ENCODE peak calls at places on chromosome 7, in six cellular contexts. D, A, T, S, U and C are unnamed samples.

GRCh38 chr7:21869785-21870402 is 75.8 kb downstream of the CDCA7L start:
- DNase-seq in D (no peak), S (peak; percentile 30), T (peak; percentile 25), A (no peak), U (no peak), C (peak; percentile 6)

GRCh38 chr7:16284581-16284980 is 136.8 kb downstream of the CRPPA start:
- DNase-seq in A (no peak), T (no peak), S (no peak), U (no peak), D (no peak), C (no peak)

GRCh38 chr7:75642810-75643486 is 95.8 kb downstream of the HIP1 start:
- DNase-seq in U (no peak), S (peak; percentile 83), D (peak; percentile 73), A (peak; percentile 67), T (peak; percentile 64), C (peak; percentile 65)

GRCh38 chr7:57343901-57344622 is 105.9 kb upstream of the ZNF716 start:
- DNase-seq in S (no peak), D (no peak), A (no peak), U (peak; percentile 90), T (no peak), C (no peak)

GRCh38 chr7:111650456-111650999 is 88.2 kb upstream of the IMMP2L start:
- DNase-seq in U (no peak), D (no peak), T (peak; percentile 80), A (no peak), S (peak; percentile 49), C (peak; percentile 44)

GRCh38 chr7:99822731-99823718 is 4.8 kb upstream of the CYP3A43 start:
- DNase-seq in D (no peak), S (no peak), T (no peak), A (no peak), U (peak; percentile 26), C (no peak)

GRCh38 chr7:20892776-20893175 is 106.1 kb upstream of the SP8 start:
- DNase-seq in D (no peak), T (no peak), U (no peak), S (no peak), A (no peak), C (no peak)

GRCh38 chr7:139708541-139708940 is 69.3 kb downstream of the HIPK2 start:
- DNase-seq in U (no peak), D (no peak), S (no peak), T (no peak), A (no peak), C (no peak)

GRCh38 chr7:92740713-92741126 is 95.7 kb downstream of the CDK6 start:
- DNase-seq in A (no peak), D (no peak), S (peak; percentile 68), U (no peak), T (peak; percentile 78), C (peak; percentile 67)

GRCh38 chr7:115868369-115868768 is 162.2 kb downstream of the TFEC start:
- DNase-seq in T (no peak), A (no peak), U (no peak), D (no peak), S (no peak), C (no peak)

GRCh38 chr7:129785457-129786178 is 167.1 kb downstream of the UBE2H start:
- DNase-seq in T (no peak), D (no peak), A (no peak), S (no peak), U (no peak), C (peak; percentile 41)

GRCh38 chr7:157352506-157352905 is 15.7 kb downstream of the DNAJB6 start:
- DNase-seq in A (no peak), U (no peak), S (no peak), D (no peak), T (no peak), C (no peak)

GRCh38 chr7:143422033-143422432 is 13.4 kb upstream of the EPHA1 start:
- DNase-seq in D (no peak), A (no peak), T (no peak), S (no peak), U (no peak), C (no peak)

GRCh38 chr7:56256108-56256507 is 139.9 kb upstream of the NUPR2 start:
- DNase-seq in S (no peak), T (no peak), D (no peak), U (no peak), A (no peak), C (no peak)

GRCh38 chr7:132609906-132610520 is 33.7 kb upstream of the PLXNA4 start:
- DNase-seq in S (no peak), T (no peak), A (no peak), D (no peak), U (no peak), C (no peak)

GRCh38 chr7:4769753-4770152 is 5.7 kb upstream of the AP5Z1 start:
- DNase-seq in D (no peak), T (no peak), A (no peak), U (no peak), S (peak; percentile 60), C (no peak)